ENCODE peak calls at places on chromosome 22, in five cellular contexts. B, Z, Q, M and N are unnamed samples.
A peak's percentile ranks its signal among the peaks of the same experiment; 100 is the strongest.

GRCh38 chr22:30420401-30421178 is 5.0 kb upstream of the MTFP1 start:
- DNase-seq in B (peak; percentile 89), Z (no peak), Q (peak; percentile 79), M (peak; percentile 89), N (peak; percentile 93)

GRCh38 chr22:36465232-36466021 is 16.0 kb downstream of the TXN2 start:
- DNase-seq in B (peak; percentile 72), Z (no peak), Q (peak; percentile 92), M (peak; percentile 93), N (peak; percentile 93)

GRCh38 chr22:35611200-35611890 is 5.8 kb downstream of the MB start:
- DNase-seq in B (no peak), Z (no peak), Q (no peak), M (no peak), N (no peak)

GRCh38 chr22:45919504-45920286 is 57.3 kb downstream of the WNT7B start:
- DNase-seq in B (no peak), Z (no peak), Q (no peak), M (peak; percentile 55), N (no peak)

GRCh38 chr22:48837341-48837935 is 990.2 kb downstream of the BRD1 start:
- DNase-seq in B (no peak), Z (no peak), Q (no peak), M (peak; percentile 40), N (no peak)

GRCh38 chr22:48439560-48440135 is 1388.0 kb downstream of the BRD1 start:
- DNase-seq in B (no peak), Z (no peak), Q (no peak), M (no peak), N (no peak)

GRCh38 chr22:48234011-48234410 is 1471.6 kb downstream of the TBC1D22A start:
- DNase-seq in B (no peak), Z (no peak), Q (no peak), M (no peak), N (no peak)

GRCh38 chr22:23939017-23939357 is 22.0 kb downstream of the GSTT2B start:
- DNase-seq in B (no peak), Z (no peak), Q (no peak), M (no peak), N (no peak)

GRCh38 chr22:27786253-27786898 is 15.2 kb downstream of the MN1 start:
- DNase-seq in B (no peak), Z (no peak), Q (no peak), M (no peak), N (no peak)

GRCh38 chr22:38461414-38462081 is 6.3 kb upstream of the KDELR3 start:
- DNase-seq in B (peak; percentile 87), Z (peak; percentile 94), Q (peak; percentile 76), M (peak; percentile 46), N (peak; percentile 78)

DNA sequence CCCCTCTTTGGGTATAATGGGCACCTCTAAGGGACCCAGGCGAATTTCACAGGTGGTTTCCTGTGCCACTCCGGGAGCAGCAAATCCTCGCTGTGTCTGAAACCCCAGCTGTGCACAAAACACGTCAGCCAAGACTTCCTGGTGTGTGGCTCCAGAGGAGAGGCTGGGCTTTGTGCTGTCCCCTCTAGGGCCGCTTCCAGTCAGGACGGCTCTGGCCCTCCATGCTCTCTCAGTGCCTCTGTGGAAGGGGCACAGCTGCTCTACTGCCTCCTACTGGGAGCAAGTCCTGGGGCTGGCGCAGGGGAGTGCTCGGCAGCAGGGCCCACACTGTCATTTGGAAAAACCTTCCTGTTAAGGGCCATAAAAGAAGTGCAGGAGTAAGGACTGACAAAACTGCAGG is 23.7 kb upstream of the ARFGAP3 start:
- DNase-seq in B (no peak), Z (peak; percentile 45), Q (no peak), M (no peak), N (no peak)
- TF ChIP-seq CTCF in B (peak; percentile 18), Z (no peak), Q (peak; percentile 41), M (no peak), N (peak; percentile 6)

GRCh38 chr22:32828150-32828549 is 26.6 kb downstream of the TIMP3 start:
- DNase-seq in B (no peak), Z (no peak), Q (no peak), M (no peak), N (no peak)
- TF ChIP-seq CTCF in B (peak; percentile 27), Z (no peak), Q (no peak), M (peak; percentile 47), N (no peak)

DNA sequence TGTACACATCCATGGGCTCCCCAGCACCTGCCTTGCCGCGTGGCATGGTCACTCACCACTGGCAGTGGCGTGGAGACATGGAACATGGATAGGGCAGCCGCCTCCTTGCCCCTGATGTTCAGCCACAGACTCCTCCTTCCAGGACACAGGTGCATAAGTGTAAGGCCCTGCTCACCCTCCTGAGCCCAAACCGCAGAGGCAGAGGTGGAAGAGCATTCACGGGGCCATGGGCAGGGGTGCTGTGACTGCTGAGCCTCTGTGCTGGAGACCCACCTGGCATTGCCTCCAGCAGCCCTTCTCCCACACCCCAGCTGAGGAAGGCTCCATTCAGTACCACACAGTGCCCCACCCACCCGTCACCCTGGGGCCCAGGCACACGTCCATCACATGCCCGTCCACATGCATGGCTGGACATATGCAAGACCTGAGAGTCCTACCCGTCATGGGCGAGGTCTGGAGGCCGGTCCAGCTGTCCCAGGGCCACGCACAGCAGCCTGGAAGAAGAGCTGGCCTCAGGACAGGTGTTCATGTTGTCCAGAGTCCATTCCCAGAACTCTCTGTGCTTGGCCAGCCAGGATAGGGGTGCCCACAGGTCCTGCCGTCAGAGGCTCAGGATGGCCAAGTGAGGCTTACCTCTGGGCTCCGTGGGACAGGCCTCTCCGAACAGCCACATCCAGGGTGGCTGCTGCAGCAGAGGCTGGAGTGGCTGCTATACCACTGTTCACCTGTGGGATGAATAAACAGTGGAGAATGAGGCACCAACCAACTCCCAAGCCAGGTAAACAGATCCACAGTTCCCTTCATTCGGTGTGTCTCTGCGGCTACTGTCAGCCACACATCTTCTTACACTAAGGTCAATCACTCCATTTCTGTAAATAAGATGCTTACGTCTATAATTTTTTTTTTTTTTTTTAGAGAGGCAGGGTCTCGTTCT is 1.7 kb upstream of the TUBGCP6 start:
- DNase-seq in B (no peak), Z (no peak), Q (no peak), M (no peak), N (no peak)
- TF ChIP-seq CTCF in B (peak; percentile 5), Z (no peak), Q (peak; percentile 50), M (peak; percentile 30), N (no peak)

GRCh38 chr22:43885319-43885671 is 6.5 kb downstream of the PNPLA5 start:
- DNase-seq in B (no peak), Z (no peak), Q (no peak), M (no peak), N (no peak)
- TF ChIP-seq CTCF in B (no peak), Z (no peak), Q (peak; percentile 58), M (no peak), N (no peak)

DNA sequence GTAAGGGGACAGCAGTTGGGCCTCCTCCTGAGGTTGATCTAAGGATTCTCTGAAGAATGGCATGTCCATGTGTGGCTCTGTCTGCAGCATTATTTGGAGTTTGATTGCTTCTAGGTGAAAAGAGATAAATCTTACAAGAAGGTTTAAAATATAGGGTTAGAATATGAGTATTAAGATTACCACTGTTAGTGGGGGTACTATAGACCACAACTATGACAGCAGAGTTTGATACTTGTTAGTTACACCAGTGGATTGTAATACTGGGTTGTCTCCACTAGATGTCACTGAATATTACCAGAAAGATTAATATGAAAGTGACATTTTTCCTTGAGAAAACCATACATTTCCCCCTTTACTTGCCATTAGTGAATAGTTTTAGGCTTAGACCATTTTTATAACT is 47.9 kb downstream of the ZNF280B start:
- DNase-seq in B (peak; percentile 8), Z (no peak), Q (no peak), M (no peak), N (peak; percentile 14)
- TF ChIP-seq CTCF in B (peak; percentile 54), Z (peak; percentile 23), Q (peak; percentile 71), M (peak; percentile 8), N (peak; percentile 35)

DNA sequence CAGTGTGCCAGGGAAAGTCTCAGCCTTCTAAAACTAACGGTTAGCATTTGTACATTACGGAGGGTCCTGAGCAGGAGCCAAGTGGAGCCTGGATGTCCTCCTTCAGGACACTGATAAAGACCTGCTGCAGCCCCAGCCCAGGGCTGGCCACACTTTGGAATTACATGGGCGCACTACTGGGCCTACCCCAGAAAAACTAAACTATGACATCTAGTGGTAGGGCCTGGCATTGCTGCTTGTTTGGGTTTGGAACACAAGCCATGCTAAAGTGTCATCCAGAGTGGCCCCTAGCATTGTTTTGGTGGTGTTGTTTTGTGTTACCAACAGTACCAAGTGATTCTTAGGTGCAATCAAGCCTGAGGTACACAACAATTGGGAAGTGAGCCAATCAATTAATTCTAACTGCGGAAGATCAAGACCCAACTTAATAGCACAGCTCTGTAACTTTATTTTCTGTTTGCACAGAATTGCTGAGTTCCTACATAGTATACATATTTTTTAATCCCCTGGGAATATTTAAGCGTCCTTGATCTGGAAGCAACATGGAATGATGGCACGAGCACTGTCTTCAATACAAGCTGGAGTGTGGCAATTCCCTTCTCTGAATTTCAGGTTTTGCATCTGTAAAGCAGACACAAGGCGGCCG is 340.7 kb downstream of the LARGE1 start:
- DNase-seq in B (peak; percentile 50), Z (peak; percentile 85), Q (peak; percentile 29), M (peak; percentile 29), N (peak; percentile 9)
- TF ChIP-seq CTCF in B (peak; percentile 96), Z (peak; percentile 79), Q (peak; percentile 82), M (peak; percentile 91), N (peak; percentile 83)

DNA sequence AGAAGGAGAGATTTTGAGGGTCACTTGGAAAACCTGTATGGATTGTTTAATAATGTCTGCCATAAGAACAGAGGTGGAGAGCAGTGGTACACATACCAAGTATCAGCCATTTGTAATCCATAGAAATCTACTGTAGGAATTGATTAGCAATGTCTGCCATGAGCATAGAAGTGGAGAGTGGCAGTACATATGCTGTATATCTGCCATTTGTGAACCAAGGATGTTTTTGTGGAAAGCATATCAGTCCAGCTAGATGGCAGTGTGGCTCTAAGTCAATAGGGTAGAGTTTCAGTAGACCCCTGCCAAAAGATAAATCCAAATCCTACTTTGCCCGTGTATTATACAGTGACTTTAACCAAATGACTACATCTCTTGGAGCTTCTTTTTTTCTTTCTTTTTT is 82.9 kb upstream of the SEZ6L start:
- DNase-seq in B (no peak), Z (no peak), Q (no peak), M (no peak), N (no peak)
- TF ChIP-seq CTCF in B (no peak), Z (no peak), Q (no peak), M (no peak), N (no peak)

GRCh38 chr22:26462051-26462450 is 21.5 kb downstream of the HPS4 start:
- DNase-seq in B (no peak), Z (no peak), Q (no peak), M (no peak), N (no peak)

GRCh38 chr22:26463688-26464087 is 19.9 kb downstream of the HPS4 start:
- DNase-seq in B (no peak), Z (no peak), Q (peak; percentile 14), M (no peak), N (no peak)

GRCh38 chr22:26460202-26460601 is 23.4 kb downstream of the HPS4 start:
- DNase-seq in B (no peak), Z (no peak), Q (no peak), M (peak; percentile 87), N (no peak)

GRCh38 chr22:26462971-26463661 is 20.5 kb downstream of the HPS4 start:
- DNase-seq in B (peak; percentile 15), Z (no peak), Q (no peak), M (peak; percentile 69), N (no peak)

GRCh38 chr22:26461188-26461810 is 22.3 kb downstream of the HPS4 start:
- DNase-seq in B (peak; percentile 43), Z (peak; percentile 88), Q (peak; percentile 20), M (peak; percentile 44), N (peak; percentile 61)
- TF ChIP-seq CTCF in B (peak; percentile 81), Z (peak; percentile 57), Q (peak; percentile 91), M (peak; percentile 84), N (peak; percentile 68)